ENCODE peak calls at places on chromosomes 16 and 17, in ten cellular contexts. V, O, W, D, Q, C, I, M, Y and A are unnamed samples.

GRCh38 chr17:75313941-75314550 is 24.8 kb upstream of the SLC25A19 start:
- DNase-seq in D (no peak), O (peak; percentile 85), M (peak; percentile 23), I (no peak), C (no peak), V (no peak), W (no peak), Q (no peak), Y (no peak), A (no peak)

GRCh38 chr16:79767597-79768280 is 167.2 kb upstream of the MAF start:
- DNase-seq in Y (no peak), D (no peak), V (peak; percentile 23), C (no peak), M (no peak), O (peak; percentile 21), Q (peak; percentile 11), I (peak; percentile 64), W (peak; percentile 54), A (peak; percentile 57)

GRCh38 chr17:50841949-50842354 is 6.6 kb downstream of the WFIKKN2 start:
- DNase-seq in Y (peak; percentile 83), Q (peak; percentile 91), M (peak; percentile 74), W (peak; percentile 80), C (peak; percentile 56), V (peak; percentile 62), I (peak; percentile 68), D (peak; percentile 42), O (peak; percentile 72), A (peak; percentile 63)

GRCh38 chr17:11293480-11293879 is 52.5 kb downstream of the SHISA6 start:
- DNase-seq in W (no peak), Q (no peak), V (no peak), M (no peak), C (no peak), D (no peak), Y (no peak), O (no peak), I (no peak), A (no peak)

GRCh38 chr17:31609331-31609730 is 217.9 kb downstream of the RAB11FIP4 start:
- DNase-seq in W (no peak), D (no peak), Q (no peak), O (no peak), I (no peak), M (no peak), V (no peak), C (no peak), Y (no peak), A (no peak)

GRCh38 chr17:79864617-79865250 is 25.5 kb upstream of the CBX4 start:
- DNase-seq in D (no peak), I (no peak), Y (no peak), V (no peak), W (no peak), Q (no peak), O (no peak), C (no peak), M (no peak), A (no peak)

GRCh38 chr16:81873843-81874752 is 95.0 kb downstream of the PLCG2 start:
- DNase-seq in Q (peak; percentile 83), M (peak; percentile 58), W (peak; percentile 53), V (peak; percentile 43), Y (peak; percentile 76), D (peak; percentile 15), C (peak; percentile 56), I (peak; percentile 39), O (peak; percentile 52), A (peak; percentile 30)

GRCh38 chr16:68283840-68284595 is 19.7 kb downstream of the SLC7A6 start:
- DNase-seq in I (peak; percentile 18), C (no peak), W (peak; percentile 78), M (no peak), D (no peak), O (no peak), V (peak; percentile 66), Y (no peak), Q (no peak), A (peak; percentile 66)

GRCh38 chr17:51353296-51353695 is 93.0 kb downstream of the UTP18 start:
- DNase-seq in O (no peak), W (no peak), Y (no peak), V (no peak), D (no peak), C (no peak), Q (no peak), M (no peak), I (no peak), A (no peak)

GRCh38 chr16:10749680-10750035 is 6.0 kb downstream of the NUBP1 start:
- DNase-seq in O (peak; percentile 43), V (peak; percentile 52), I (peak; percentile 12), D (no peak), Y (no peak), W (no peak), Q (no peak), C (no peak), M (no peak), A (no peak)

GRCh38 chr17:66976379-66976663 is 11.8 kb downstream of the CACNG4 start:
- DNase-seq in W (no peak), Q (no peak), Y (no peak), M (no peak), C (no peak), I (no peak), O (no peak), D (no peak), V (no peak), A (no peak)

GRCh38 chr17:38590988-38591758 is 14.6 kb downstream of the SRCIN1 start:
- DNase-seq in W (no peak), C (no peak), M (peak; percentile 83), Y (no peak), Q (peak; percentile 57), V (no peak), O (no peak), D (no peak), I (no peak), A (no peak)

GRCh38 chr16:70250748-70251650 is 741 bp downstream of the EXOSC6 start:
- DNase-seq in V (peak; percentile 36), D (no peak), W (peak; percentile 63), I (peak; percentile 43), C (peak; percentile 28), O (peak; percentile 70), Q (peak; percentile 62), M (peak; percentile 40), Y (peak; percentile 62), A (peak; percentile 51)

GRCh38 chr16:1745900-1746692 is 25.2 kb downstream of the NME3 start:
- DNase-seq in I (peak; percentile 50), Q (no peak), V (peak; percentile 55), O (no peak), D (no peak), C (no peak), Y (no peak), W (no peak), M (peak; percentile 94), A (peak; percentile 83)

GRCh38 chr16:77599793-77600415 is 122.4 kb upstream of the NUDT7 start:
- DNase-seq in C (no peak), I (peak; percentile 61), O (peak; percentile 21), D (no peak), W (peak; percentile 49), Y (peak; percentile 16), Q (peak; percentile 61), V (peak; percentile 55), M (peak; percentile 60), A (peak; percentile 51)
- TF ChIP-seq CTCF in C (no peak), I (peak; percentile 97), O (peak; percentile 43), D (peak; percentile 77), W (no peak), Y (peak; percentile 45), Q (peak; percentile 79), V (peak; percentile 93), M (peak; percentile 65), A (peak; percentile 90)

GRCh38 chr17:56751145-56751743 is 82.5 kb downstream of the C17orf67 start:
- DNase-seq in W (no peak), O (no peak), Y (no peak), C (no peak), I (no peak), Q (no peak), D (no peak), V (no peak), M (no peak), A (no peak)
- TF ChIP-seq CTCF in W (no peak), O (no peak), Y (no peak), C (no peak), I (no peak), Q (no peak), D (peak; percentile 41), V (no peak), M (no peak), A (peak; percentile 13)

GRCh38 chr17:80868022-80868609 is 123.5 kb upstream of the CHMP6 start:
- DNase-seq in I (no peak), Q (no peak), Y (no peak), C (no peak), O (no peak), W (no peak), D (no peak), M (no peak), V (no peak), A (no peak)

GRCh38 chr17:80871341-80871740 is 120.3 kb upstream of the CHMP6 start:
- DNase-seq in Y (no peak), V (no peak), M (no peak), I (no peak), O (no peak), C (no peak), W (no peak), D (no peak), Q (no peak), A (peak; percentile 8)

GRCh38 chr17:80872011-80872929 is 119.4 kb upstream of the CHMP6 start:
- DNase-seq in M (no peak), Y (no peak), O (peak; percentile 5), V (no peak), I (no peak), D (no peak), C (no peak), Q (no peak), W (no peak), A (no peak)

GRCh38 chr17:80869476-80869875 is 122.2 kb upstream of the CHMP6 start:
- DNase-seq in C (no peak), W (no peak), Y (no peak), I (no peak), Q (no peak), D (no peak), O (no peak), V (no peak), M (no peak), A (no peak)

DNA sequence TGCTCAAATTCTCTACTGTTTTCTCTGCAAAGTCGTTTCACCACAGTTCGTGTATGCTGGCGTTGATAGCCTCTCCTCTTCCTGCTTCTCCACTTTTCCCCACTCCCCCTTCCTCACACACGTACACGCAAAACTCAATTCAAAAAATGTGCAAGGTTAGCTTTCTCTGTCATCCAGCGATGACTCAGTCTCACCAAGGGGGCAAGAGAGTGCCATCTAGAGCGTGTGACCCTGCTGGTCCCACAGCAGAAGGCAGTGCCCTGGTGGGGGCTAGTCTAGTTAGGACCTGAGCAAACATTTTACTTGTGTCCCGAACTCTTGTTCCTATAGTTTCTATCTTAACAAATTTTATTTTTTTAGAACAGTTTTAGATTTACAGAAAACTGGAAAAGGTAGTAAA is 121.2 kb upstream of the CHMP6 start:
- DNase-seq in O (no peak), I (no peak), C (peak; percentile 18), D (no peak), Y (no peak), Q (no peak), V (no peak), W (no peak), M (no peak), A (no peak)
- TF ChIP-seq CTCF in O (no peak), I (no peak), C (no peak), D (no peak), Y (no peak), Q (no peak), V (no peak), W (no peak), M (no peak), A (no peak)

DNA sequence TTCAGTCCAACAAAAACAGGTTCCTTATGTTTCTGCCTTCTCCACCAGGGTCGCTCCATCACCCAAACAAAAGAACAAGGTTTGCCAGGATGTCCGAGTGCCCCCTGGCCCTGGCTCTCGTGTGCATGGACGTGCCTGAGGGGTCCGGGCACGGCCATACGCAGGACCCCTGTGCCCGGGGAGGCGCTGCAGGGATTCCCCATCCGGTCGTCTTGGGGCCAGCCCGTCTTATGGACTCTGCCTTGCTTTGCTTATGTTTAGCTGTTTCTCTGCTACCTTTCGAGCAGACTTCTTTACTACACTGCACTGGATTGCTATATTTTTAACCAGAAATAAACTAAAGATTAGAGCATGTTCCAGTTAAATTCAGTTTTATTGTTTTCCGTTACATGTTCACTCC is 68.0 kb downstream of the KLHDC4 start:
- DNase-seq in I (no peak), O (no peak), D (no peak), Y (no peak), V (no peak), W (no peak), Q (no peak), M (no peak), C (no peak), A (no peak)
- TF ChIP-seq CTCF in I (no peak), O (no peak), D (no peak), Y (no peak), V (no peak), W (no peak), Q (no peak), M (no peak), C (no peak), A (no peak)